ENCODE peak calls at places on chromosomes 13 and 19, in six cellular contexts. O is A549, H is lower leg skin, S is IMR-90, R is adrenal gland, B is GM12891. Z is an unnamed sample.

GRCh38 chr19:6501740-6502648 is at the start of gene TUBB4A:
- DNase-seq in O (peak), H (no peak), S (no peak), R (peak), B (peak), Z (no peak)

GRCh38 chr13:43072394-43072793 is 49.0 kb downstream of the DNAJC15 start:
- DNase-seq in O (no peak), H (no peak), S (no peak), R (peak), B (no peak), Z (no peak)

GRCh38 chr13:99982021-99982740 is 597 bp downstream of the ZIC2 start:
- DNase-seq in O (no peak), H (no peak), S (no peak), R (no peak), B (no peak), Z (no peak)

GRCh38 chr19:13001502-13002388 is 6.5 kb downstream of the NFIX start:
- DNase-seq in O (no peak), H (peak), S (no peak), R (peak), B (no peak), Z (no peak)

GRCh38 chr13:49086711-49087110 is 111.0 kb downstream of the FNDC3A start:
- DNase-seq in O (no peak), H (no peak), S (peak), R (no peak), B (no peak), Z (no peak)

GRCh38 chr19:11138659-11139526 is 16.7 kb downstream of the SPC24 start:
- DNase-seq in O (peak), H (peak), S (peak), R (peak), B (no peak), Z (peak)

GRCh38 chr19:37309834-37310575 is 60.9 kb upstream of the ZNF527 start:
- DNase-seq in O (no peak), H (no peak), S (no peak), R (no peak), B (no peak), Z (no peak)

GRCh38 chr19:47228168-47228936 is 2.6 kb downstream of the BBC3 start:
- DNase-seq in O (peak), H (peak), S (peak), R (peak), B (no peak), Z (no peak)

GRCh38 chr13:99313473-99313872 is 6.3 kb upstream of the GPR183 start:
- DNase-seq in O (no peak), H (no peak), S (no peak), R (no peak), B (no peak), Z (no peak)

GRCh38 chr13:48000559-48001126 is 430 bp downstream of the SUCLA2 start:
- DNase-seq in O (peak), H (no peak), S (peak), R (peak), B (peak), Z (peak)

GRCh38 chr13:99269627-99270252 is 11.6 kb upstream of the GPR18 start:
- DNase-seq in O (no peak), H (no peak), S (peak), R (peak), B (no peak), Z (no peak)

GRCh38 chr13:24911135-24911524 is 147.2 kb downstream of the RNF17 start:
- DNase-seq in O (peak), H (no peak), S (peak), R (no peak), B (no peak), Z (peak)

GRCh38 chr13:24050292-24050711 is 110.2 kb upstream of the SPATA13 start:
- DNase-seq in O (no peak), H (no peak), S (peak), R (peak), B (no peak), Z (peak)

GRCh38 chr13:109874921-109875454 is 88.6 kb upstream of the IRS2 start:
- DNase-seq in O (no peak), H (no peak), S (peak), R (no peak), B (no peak), Z (no peak)

GRCh38 chr13:106212436-106213010 is 322.9 kb downstream of the EFNB2 start:
- DNase-seq in O (no peak), H (no peak), S (no peak), R (no peak), B (no peak), Z (no peak)

GRCh38 chr13:30204564-30204963 is 102.8 kb downstream of the KATNAL1 start:
- DNase-seq in O (no peak), H (no peak), S (no peak), R (no peak), B (no peak), Z (no peak)

GRCh38 chr19:862529-863304 is 3.3 kb downstream of the CFD start:
- DNase-seq in O (no peak), H (peak), S (peak), R (peak), B (no peak), Z (no peak)

GRCh38 chr13:74056829-74057564 is 77.2 kb downstream of the KLF12 start:
- DNase-seq in O (no peak), H (no peak), S (no peak), R (peak), B (no peak), Z (no peak)

GRCh38 chr19:17490411-17490810 is 20.1 kb downstream of the SLC27A1 start:
- DNase-seq in O (no peak), H (no peak), S (no peak), R (no peak), B (no peak), Z (no peak)

GRCh38 chr13:49315036-49315565 is 67.4 kb downstream of the CDADC1 start:
- DNase-seq in O (no peak), H (no peak), S (peak), R (no peak), B (no peak), Z (no peak)

GRCh38 chr13:60572855-60573254 is 175.8 kb downstream of the TDRD3 start:
- DNase-seq in O (no peak), H (no peak), S (no peak), R (no peak), B (no peak), Z (no peak)

GRCh38 chr13:30551194-30551593 is 66.5 kb upstream of the USPL1 start:
- DNase-seq in O (no peak), H (no peak), S (peak), R (no peak), B (no peak), Z (no peak)

GRCh38 chr19:14566712-14567077 is 5.2 kb downstream of the NDUFB7 start:
- DNase-seq in O (no peak), H (no peak), S (no peak), R (no peak), B (no peak), Z (no peak)

GRCh38 chr19:48121909-48122371 is 11.3 kb upstream of the PLA2G4C start:
- DNase-seq in O (no peak), H (peak), S (no peak), R (peak), B (peak), Z (no peak)

GRCh38 chr13:48235100-48235813 is 2.3 kb downstream of the ITM2B start:
- DNase-seq in O (no peak), H (peak), S (peak), R (peak), B (no peak), Z (no peak)

GRCh38 chr19:34416021-34416545 is 11.9 kb downstream of the PDCD2L start:
- DNase-seq in O (no peak), H (no peak), S (peak), R (no peak), B (no peak), Z (no peak)

GRCh38 chr13:76722782-76723181 is 163.4 kb downstream of the KCTD12 start:
- DNase-seq in O (no peak), H (no peak), S (no peak), R (no peak), B (no peak), Z (no peak)

GRCh38 chr13:98954313-98954712 is 23.6 kb downstream of the DOCK9 start:
- DNase-seq in O (no peak), H (no peak), S (no peak), R (no peak), B (no peak), Z (no peak)

GRCh38 chr19:33641261-33641660 is 19.5 kb downstream of the CHST8 start:
- DNase-seq in O (no peak), H (no peak), S (no peak), R (no peak), B (no peak), Z (no peak)

GRCh38 chr19:4969772-4970531 is 1.0 kb downstream of the KDM4B start:
- DNase-seq in O (no peak), H (no peak), S (no peak), R (peak), B (no peak), Z (no peak)

GRCh38 chr19:42281175-42282035 is 12.4 kb downstream of the CIC start:
- DNase-seq in O (peak), H (peak), S (peak), R (peak), B (no peak), Z (peak)

GRCh38 chr19:41367848-41368301 is 3.9 kb upstream of the B9D2 start:
- DNase-seq in O (peak), H (no peak), S (peak), R (no peak), B (no peak), Z (peak)

GRCh38 chr19:47633516-47633915 is 24.6 kb downstream of the BICRA start:
- DNase-seq in O (no peak), H (no peak), S (no peak), R (no peak), B (no peak), Z (no peak)

GRCh38 chr19:3857449-3858003 is 11.3 kb downstream of the ZFR2 start:
- DNase-seq in O (no peak), H (no peak), S (no peak), R (no peak), B (peak), Z (no peak)

GRCh38 chr13:80189889-80190597 is 150.9 kb downstream of the SPRY2 start:
- DNase-seq in O (no peak), H (no peak), S (no peak), R (no peak), B (no peak), Z (no peak)

GRCh38 chr13:106561551-106562170 is 6.3 kb downstream of the ARGLU1 start:
- DNase-seq in O (no peak), H (no peak), S (peak), R (peak), B (peak), Z (no peak)

GRCh38 chr13:49023441-49023840 is 47.7 kb downstream of the FNDC3A start:
- DNase-seq in O (no peak), H (no peak), S (peak), R (no peak), B (no peak), Z (no peak)

DNA sequence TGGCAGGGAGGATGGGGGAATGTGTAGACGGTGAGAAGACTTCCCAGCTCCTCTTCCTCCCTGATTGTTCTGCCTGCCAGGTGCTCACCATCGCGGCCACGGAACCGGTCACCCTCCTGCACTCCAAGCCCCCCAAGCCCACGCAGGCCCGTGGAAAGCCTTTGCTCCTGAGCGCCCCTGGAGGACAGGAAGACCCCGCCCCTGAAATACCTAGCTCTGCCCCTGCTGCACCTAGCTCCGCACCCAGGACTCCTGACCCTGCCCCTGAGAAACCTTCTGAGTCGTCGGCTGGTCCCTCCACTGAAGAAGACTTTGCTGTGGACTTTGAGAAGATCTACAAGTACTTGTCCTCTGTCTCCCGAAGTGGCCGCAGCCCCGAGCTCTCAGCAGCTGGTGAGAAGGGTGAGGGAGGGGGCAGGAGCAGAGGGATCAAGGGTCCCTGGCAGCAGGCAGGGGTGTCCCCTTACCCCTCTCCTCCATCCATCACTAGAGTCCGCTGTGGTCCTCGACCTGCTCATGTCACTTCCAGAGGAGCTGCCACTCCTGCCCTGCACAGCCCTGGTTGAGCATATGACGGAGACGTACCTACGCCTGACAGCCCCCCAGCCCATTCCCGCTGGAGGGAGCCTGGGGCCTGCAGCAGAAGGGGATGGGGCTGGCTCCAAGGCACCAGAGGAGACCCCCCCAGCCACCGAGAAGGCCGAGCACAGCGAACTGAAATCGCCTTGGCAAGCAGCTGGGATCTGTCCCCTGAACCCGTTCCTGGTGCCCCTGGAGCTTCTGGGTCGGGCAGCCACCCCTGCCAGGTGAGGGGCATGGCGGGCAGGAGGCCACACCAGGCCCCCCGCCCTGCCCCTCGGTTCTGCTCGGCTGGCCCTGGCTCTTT is 2.1 kb downstream of the SNAPC2 start:
- DNase-seq in O (no peak), H (no peak), S (no peak), R (no peak), B (no peak), Z (no peak)
- TF ChIP-seq POLR2A in O (no peak), H (no peak), S (no peak), R (no peak), B (no peak), Z (no peak)

GRCh38 chr19:45881082-45881908 is 4.6 kb downstream of the IRF2BP1 start:
- DNase-seq in O (no peak), H (no peak), S (no peak), R (no peak), B (no peak), Z (no peak)

GRCh38 chr19:45883586-45883880 is 2.4 kb downstream of the IRF2BP1 start:
- DNase-seq in O (no peak), H (no peak), S (no peak), R (no peak), B (no peak), Z (no peak)

GRCh38 chr19:45881909-45882528 is 3.9 kb downstream of the IRF2BP1 start:
- DNase-seq in O (no peak), H (no peak), S (no peak), R (no peak), B (no peak), Z (no peak)

GRCh38 chr19:45883881-45884681 is 1.9 kb downstream of the IRF2BP1 start:
- DNase-seq in O (no peak), H (no peak), S (no peak), R (no peak), B (no peak), Z (no peak)

GRCh38 chr19:45882652-45883585 is 3.0 kb downstream of the IRF2BP1 start:
- DNase-seq in O (peak), H (peak), S (peak), R (peak), B (peak), Z (peak)
- TF ChIP-seq POLR2A in O (peak), H (no peak), S (no peak), R (no peak), B (no peak), Z (no peak)

GRCh38 chr13:58687130-58687529 is 1055.6 kb downstream of the PCDH17 start:
- DNase-seq in O (no peak), H (no peak), S (no peak), R (no peak), B (no peak), Z (no peak)
- TF ChIP-seq POLR2A in O (no peak), H (no peak), S (no peak), R (no peak), B (no peak), Z (no peak)

GRCh38 chr19:43782689-43783231 is 2.0 kb upstream of the KCNN4 start:
- DNase-seq in O (no peak), H (peak), S (no peak), R (no peak), B (no peak), Z (no peak)
- TF ChIP-seq POLR2A in O (no peak), H (no peak), S (no peak), R (no peak), B (no peak), Z (no peak)